ENCODE peak calls at places on chromosomes 4 and X, in nine cellular contexts. One of them, this sample, is unnamed.

GRCh38 chr4:7938513-7939376 is 916 bp downstream of the AFAP1 start:
- DNase-seq in activated T-helper 1 cell treated with anti-CD3 and anti-CD28 coated beads, Interleukin-12 subunit alpha, Interleukin-12 subunit beta, Interleukin-2, Interleukin-4 antibody, amounts not matched to agents 30 ng/mL and 10 ng/mL and 1 ng/mL, durations not matched to agents 14 hours and 24 hours and 36 hours: no peak
- DNase-seq in fibroblast of lung: peak; percentile 59
- DNase-seq in GM12865: no peak
- DNase-seq in stimulated activated CD4-positive, alpha-beta T cell treated with anti-CD3 and anti-CD28 coated beads, Interleukin-2, amount 100 ng/mL, for 24 hours: no peak
- DNase-seq in NCI-H1092: no peak
- DNase-seq in EL: peak; percentile 58
- DNase-seq in NCI-H2081 treated with DMSO at 0.1 percent for 48 hours: no peak
- DNase-seq in nucleus accumbens: no peak
- DNase-seq in this sample: no peak

GRCh38 chr4:88159137-88159725 is 792 bp upstream of the ABCG2 start:
- DNase-seq in NCI-H1092: no peak
- DNase-seq in EL: peak; percentile 33
- DNase-seq in fibroblast of lung: no peak
- DNase-seq in stimulated activated CD4-positive, alpha-beta T cell treated with anti-CD3 and anti-CD28 coated beads, Interleukin-2, amount 100 ng/mL, for 24 hours: peak; percentile 19
- DNase-seq in NCI-H2081 treated with DMSO at 0.1 percent for 48 hours: no peak
- DNase-seq in activated T-helper 1 cell treated with anti-CD3 and anti-CD28 coated beads, Interleukin-12 subunit alpha, Interleukin-12 subunit beta, Interleukin-2, Interleukin-4 antibody, amounts not matched to agents 30 ng/mL and 10 ng/mL and 1 ng/mL, durations not matched to agents 14 hours and 24 hours and 36 hours: no peak
- DNase-seq in GM12865: no peak
- DNase-seq in nucleus accumbens: no peak
- DNase-seq in this sample: no peak

GRCh38 chrX:46601283-46601682 is 27.7 kb downstream of the CHST7 start:
- DNase-seq in stimulated activated CD4-positive, alpha-beta T cell treated with anti-CD3 and anti-CD28 coated beads, Interleukin-2, amount 100 ng/mL, for 24 hours: no peak
- DNase-seq in nucleus accumbens: no peak
- DNase-seq in EL: no peak
- DNase-seq in NCI-H2081 treated with DMSO at 0.1 percent for 48 hours: no peak
- DNase-seq in activated T-helper 1 cell treated with anti-CD3 and anti-CD28 coated beads, Interleukin-12 subunit alpha, Interleukin-12 subunit beta, Interleukin-2, Interleukin-4 antibody, amounts not matched to agents 30 ng/mL and 10 ng/mL and 1 ng/mL, durations not matched to agents 14 hours and 24 hours and 36 hours: no peak
- DNase-seq in fibroblast of lung: peak; percentile 84
- DNase-seq in NCI-H1092: no peak
- DNase-seq in GM12865: no peak
- DNase-seq in this sample: no peak

GRCh38 chr4:24160358-24160757 is 270.5 kb upstream of the PPARGC1A start:
- DNase-seq in activated T-helper 1 cell treated with anti-CD3 and anti-CD28 coated beads, Interleukin-12 subunit alpha, Interleukin-12 subunit beta, Interleukin-2, Interleukin-4 antibody, amounts not matched to agents 30 ng/mL and 10 ng/mL and 1 ng/mL, durations not matched to agents 14 hours and 24 hours and 36 hours: no peak
- DNase-seq in fibroblast of lung: no peak
- DNase-seq in NCI-H2081 treated with DMSO at 0.1 percent for 48 hours: no peak
- DNase-seq in NCI-H1092: no peak
- DNase-seq in EL: peak; percentile 10
- DNase-seq in stimulated activated CD4-positive, alpha-beta T cell treated with anti-CD3 and anti-CD28 coated beads, Interleukin-2, amount 100 ng/mL, for 24 hours: no peak
- DNase-seq in nucleus accumbens: no peak
- DNase-seq in GM12865: no peak
- DNase-seq in this sample: no peak

GRCh38 chr4:118774989-118775388 is 60.9 kb downstream of the SEC24D start:
- DNase-seq in NCI-H2081 treated with DMSO at 0.1 percent for 48 hours: no peak
- DNase-seq in NCI-H1092: no peak
- DNase-seq in fibroblast of lung: no peak
- DNase-seq in GM12865: no peak
- DNase-seq in nucleus accumbens: no peak
- DNase-seq in activated T-helper 1 cell treated with anti-CD3 and anti-CD28 coated beads, Interleukin-12 subunit alpha, Interleukin-12 subunit beta, Interleukin-2, Interleukin-4 antibody, amounts not matched to agents 30 ng/mL and 10 ng/mL and 1 ng/mL, durations not matched to agents 14 hours and 24 hours and 36 hours: no peak
- DNase-seq in stimulated activated CD4-positive, alpha-beta T cell treated with anti-CD3 and anti-CD28 coated beads, Interleukin-2, amount 100 ng/mL, for 24 hours: no peak
- DNase-seq in EL: peak; percentile 53
- DNase-seq in this sample: no peak

GRCh38 chrX:53268173-53268572 is 13.2 kb downstream of the IQSEC2 start:
- DNase-seq in nucleus accumbens: no peak
- DNase-seq in GM12865: no peak
- DNase-seq in stimulated activated CD4-positive, alpha-beta T cell treated with anti-CD3 and anti-CD28 coated beads, Interleukin-2, amount 100 ng/mL, for 24 hours: no peak
- DNase-seq in NCI-H1092: no peak
- DNase-seq in fibroblast of lung: peak; percentile 12
- DNase-seq in activated T-helper 1 cell treated with anti-CD3 and anti-CD28 coated beads, Interleukin-12 subunit alpha, Interleukin-12 subunit beta, Interleukin-2, Interleukin-4 antibody, amounts not matched to agents 30 ng/mL and 10 ng/mL and 1 ng/mL, durations not matched to agents 14 hours and 24 hours and 36 hours: no peak
- DNase-seq in EL: no peak
- DNase-seq in NCI-H2081 treated with DMSO at 0.1 percent for 48 hours: no peak
- DNase-seq in this sample: no peak

GRCh38 chrX:30301203-30301602 is 8.0 kb downstream of the NR0B1 start:
- DNase-seq in EL: no peak
- DNase-seq in nucleus accumbens: no peak
- DNase-seq in NCI-H1092: no peak
- DNase-seq in NCI-H2081 treated with DMSO at 0.1 percent for 48 hours: no peak
- DNase-seq in GM12865: no peak
- DNase-seq in stimulated activated CD4-positive, alpha-beta T cell treated with anti-CD3 and anti-CD28 coated beads, Interleukin-2, amount 100 ng/mL, for 24 hours: no peak
- DNase-seq in activated T-helper 1 cell treated with anti-CD3 and anti-CD28 coated beads, Interleukin-12 subunit alpha, Interleukin-12 subunit beta, Interleukin-2, Interleukin-4 antibody, amounts not matched to agents 30 ng/mL and 10 ng/mL and 1 ng/mL, durations not matched to agents 14 hours and 24 hours and 36 hours: no peak
- DNase-seq in fibroblast of lung: no peak
- DNase-seq in this sample: no peak

GRCh38 chr4:133372699-133373098 is 223.6 kb downstream of the PCDH10 start:
- DNase-seq in NCI-H2081 treated with DMSO at 0.1 percent for 48 hours: no peak
- DNase-seq in activated T-helper 1 cell treated with anti-CD3 and anti-CD28 coated beads, Interleukin-12 subunit alpha, Interleukin-12 subunit beta, Interleukin-2, Interleukin-4 antibody, amounts not matched to agents 30 ng/mL and 10 ng/mL and 1 ng/mL, durations not matched to agents 14 hours and 24 hours and 36 hours: no peak
- DNase-seq in fibroblast of lung: no peak
- DNase-seq in GM12865: no peak
- DNase-seq in EL: no peak
- DNase-seq in stimulated activated CD4-positive, alpha-beta T cell treated with anti-CD3 and anti-CD28 coated beads, Interleukin-2, amount 100 ng/mL, for 24 hours: no peak
- DNase-seq in nucleus accumbens: no peak
- DNase-seq in NCI-H1092: no peak
- DNase-seq in this sample: no peak

GRCh38 chr4:96145671-96146070 is 305.8 kb downstream of the PDHA2 start:
- DNase-seq in EL: no peak
- DNase-seq in fibroblast of lung: peak; percentile 9
- DNase-seq in stimulated activated CD4-positive, alpha-beta T cell treated with anti-CD3 and anti-CD28 coated beads, Interleukin-2, amount 100 ng/mL, for 24 hours: no peak
- DNase-seq in NCI-H1092: no peak
- DNase-seq in NCI-H2081 treated with DMSO at 0.1 percent for 48 hours: no peak
- DNase-seq in nucleus accumbens: no peak
- DNase-seq in activated T-helper 1 cell treated with anti-CD3 and anti-CD28 coated beads, Interleukin-12 subunit alpha, Interleukin-12 subunit beta, Interleukin-2, Interleukin-4 antibody, amounts not matched to agents 30 ng/mL and 10 ng/mL and 1 ng/mL, durations not matched to agents 14 hours and 24 hours and 36 hours: no peak
- DNase-seq in GM12865: no peak
- DNase-seq in this sample: no peak

GRCh38 chr4:172813359-172813923 is 355.2 kb upstream of the GALNT7 start:
- DNase-seq in GM12865: peak; percentile 48
- DNase-seq in stimulated activated CD4-positive, alpha-beta T cell treated with anti-CD3 and anti-CD28 coated beads, Interleukin-2, amount 100 ng/mL, for 24 hours: no peak
- DNase-seq in activated T-helper 1 cell treated with anti-CD3 and anti-CD28 coated beads, Interleukin-12 subunit alpha, Interleukin-12 subunit beta, Interleukin-2, Interleukin-4 antibody, amounts not matched to agents 30 ng/mL and 10 ng/mL and 1 ng/mL, durations not matched to agents 14 hours and 24 hours and 36 hours: no peak
- DNase-seq in nucleus accumbens: no peak
- DNase-seq in NCI-H1092: no peak
- DNase-seq in EL: peak; percentile 21
- DNase-seq in fibroblast of lung: no peak
- DNase-seq in NCI-H2081 treated with DMSO at 0.1 percent for 48 hours: no peak
- DNase-seq in this sample: no peak

GRCh38 chr4:105474110-105474518 is 252 bp upstream of the PPA2 start:
- DNase-seq in NCI-H1092: no peak
- DNase-seq in activated T-helper 1 cell treated with anti-CD3 and anti-CD28 coated beads, Interleukin-12 subunit alpha, Interleukin-12 subunit beta, Interleukin-2, Interleukin-4 antibody, amounts not matched to agents 30 ng/mL and 10 ng/mL and 1 ng/mL, durations not matched to agents 14 hours and 24 hours and 36 hours: no peak
- DNase-seq in EL: no peak
- DNase-seq in fibroblast of lung: peak; percentile 82
- DNase-seq in stimulated activated CD4-positive, alpha-beta T cell treated with anti-CD3 and anti-CD28 coated beads, Interleukin-2, amount 100 ng/mL, for 24 hours: no peak
- DNase-seq in GM12865: no peak
- DNase-seq in nucleus accumbens: no peak
- DNase-seq in NCI-H2081 treated with DMSO at 0.1 percent for 48 hours: peak; percentile 22
- DNase-seq in this sample: no peak

GRCh38 chr4:78184584-78184983 is 127.5 kb downstream of the FRAS1 start:
- DNase-seq in activated T-helper 1 cell treated with anti-CD3 and anti-CD28 coated beads, Interleukin-12 subunit alpha, Interleukin-12 subunit beta, Interleukin-2, Interleukin-4 antibody, amounts not matched to agents 30 ng/mL and 10 ng/mL and 1 ng/mL, durations not matched to agents 14 hours and 24 hours and 36 hours: no peak
- DNase-seq in stimulated activated CD4-positive, alpha-beta T cell treated with anti-CD3 and anti-CD28 coated beads, Interleukin-2, amount 100 ng/mL, for 24 hours: no peak
- DNase-seq in NCI-H2081 treated with DMSO at 0.1 percent for 48 hours: no peak
- DNase-seq in nucleus accumbens: no peak
- DNase-seq in EL: no peak
- DNase-seq in GM12865: no peak
- DNase-seq in fibroblast of lung: no peak
- DNase-seq in NCI-H1092: no peak
- DNase-seq in this sample: no peak

GRCh38 chrX:1249101-1249887 is 19.3 kb upstream of the CSF2RA start:
- DNase-seq in NCI-H1092: no peak
- DNase-seq in GM12865: peak; percentile 54
- DNase-seq in nucleus accumbens: no peak
- DNase-seq in fibroblast of lung: no peak
- DNase-seq in EL: peak; percentile 75
- DNase-seq in stimulated activated CD4-positive, alpha-beta T cell treated with anti-CD3 and anti-CD28 coated beads, Interleukin-2, amount 100 ng/mL, for 24 hours: peak; percentile 48
- DNase-seq in NCI-H2081 treated with DMSO at 0.1 percent for 48 hours: no peak
- DNase-seq in activated T-helper 1 cell treated with anti-CD3 and anti-CD28 coated beads, Interleukin-12 subunit alpha, Interleukin-12 subunit beta, Interleukin-2, Interleukin-4 antibody, amounts not matched to agents 30 ng/mL and 10 ng/mL and 1 ng/mL, durations not matched to agents 14 hours and 24 hours and 36 hours: peak; percentile 35
- DNase-seq in this sample: no peak

This sample was measured in pulmonary artery endothelial cell.